ENCODE peak calls at places on chromosomes 11 and 22, in eight cellular contexts. N is hepatocyte, D is adrenal gland, T is left ventricle myocardium inferior, W is tibial nerve, B is cardiac muscle cell, I is epithelial cell of esophagus, L is BJ. U is an unnamed sample.

GRCh38 chr11:73143126-73143838 is 1.2 kb upstream of the FCHSD2 start:
- DNase-seq in T (no peak), D (no peak), N (peak), B (peak), L (no peak), I (peak), W (no peak), U (no peak)

GRCh38 chr11:13448876-13449275 is 14.1 kb downstream of the BTBD10 start:
- DNase-seq in B (peak), L (no peak), I (no peak), T (peak), D (peak), N (no peak), W (no peak), U (no peak)

GRCh38 chr11:95241673-95242072 is 10.7 kb upstream of the SESN3 start:
- DNase-seq in N (no peak), W (no peak), B (peak), L (no peak), I (no peak), D (no peak), T (no peak), U (no peak)

GRCh38 chr22:44181033-44181911 is 547 bp downstream of the PARVG start:
- DNase-seq in D (peak), L (no peak), B (no peak), I (no peak), T (peak), W (no peak), N (no peak), U (no peak)

GRCh38 chr11:130641884-130642283 is 193.4 kb downstream of the ADAMTS15 start:
- DNase-seq in I (no peak), W (no peak), T (no peak), N (no peak), B (no peak), D (no peak), L (no peak), U (no peak)

GRCh38 chr11:2886191-2886894 is 768 bp upstream of the CDKN1C start:
- DNase-seq in W (peak), D (peak), N (peak), B (peak), T (peak), L (no peak), I (no peak), U (no peak)

GRCh38 chr11:121437018-121437685 is 15.0 kb upstream of the SORL1 start:
- DNase-seq in N (no peak), T (no peak), W (no peak), D (no peak), I (peak), L (no peak), B (peak), U (no peak)

GRCh38 chr11:9972917-9973504 is 309.1 kb downstream of the SWAP70 start:
- DNase-seq in T (no peak), W (no peak), N (peak), L (no peak), B (peak), D (no peak), I (peak), U (no peak)

GRCh38 chr11:68377389-68377795 is 65.0 kb downstream of the LRP5 start:
- DNase-seq in T (no peak), I (no peak), D (peak), W (no peak), B (no peak), L (no peak), N (no peak), U (no peak)

GRCh38 chr11:104968365-104968855 is at the start of gene CASP4:
- DNase-seq in L (peak), W (no peak), I (peak), N (peak), T (no peak), D (no peak), B (peak), U (no peak)

GRCh38 chr11:7060828-7061227 is 28.0 kb upstream of the RBMXL2 start:
- DNase-seq in L (peak), N (no peak), I (no peak), B (peak), W (no peak), D (no peak), T (no peak), U (no peak)

GRCh38 chr11:17718510-17718962 is 835 bp upstream of the MYOD1 start:
- DNase-seq in L (no peak), D (no peak), W (no peak), I (no peak), T (no peak), N (no peak), B (no peak), U (no peak)

GRCh38 chr11:69804769-69805508 is 14.3 kb downstream of the FGF3 start:
- DNase-seq in B (no peak), I (no peak), W (no peak), N (no peak), L (no peak), T (peak), D (no peak), U (no peak)

GRCh38 chr11:67352546-67353316 is 615 bp downstream of the POLD4 start:
- DNase-seq in B (no peak), W (no peak), N (peak), I (no peak), L (no peak), T (peak), D (peak), U (no peak)

GRCh38 chr11:45048313-45048841 is 97.7 kb upstream of the TP53I11 start:
- DNase-seq in B (peak), T (no peak), I (no peak), N (no peak), D (no peak), W (no peak), L (no peak), U (no peak)

GRCh38 chr11:109996060-109996459 is 97.1 kb upstream of the ZC3H12C start:
- DNase-seq in I (no peak), T (no peak), L (no peak), N (no peak), B (no peak), D (no peak), W (no peak), U (no peak)

GRCh38 chr11:10322830-10323792 is 18.2 kb downstream of the ADM start:
- DNase-seq in T (peak), L (peak), B (peak), N (peak), I (peak), D (peak), W (no peak), U (no peak)

GRCh38 chr22:29152381-29153138 is 53.1 kb upstream of the EMID1 start:
- DNase-seq in B (peak), I (no peak), W (no peak), T (peak), N (no peak), D (peak), L (no peak), U (no peak)

GRCh38 chr11:77183421-77183984 is 55.5 kb downstream of the MYO7A start:
- DNase-seq in D (no peak), B (no peak), T (no peak), N (no peak), W (no peak), L (no peak), I (no peak), U (no peak)

GRCh38 chr22:47111626-47112373 is 349.4 kb downstream of the TBC1D22A start:
- DNase-seq in W (no peak), B (peak), I (no peak), L (no peak), T (no peak), N (no peak), D (no peak), U (no peak)

GRCh38 chr11:126109941-126110731 is 47.5 kb upstream of the CDON start:
- DNase-seq in B (no peak), W (no peak), I (peak), N (no peak), T (no peak), D (peak), L (no peak), U (no peak)

DNA sequence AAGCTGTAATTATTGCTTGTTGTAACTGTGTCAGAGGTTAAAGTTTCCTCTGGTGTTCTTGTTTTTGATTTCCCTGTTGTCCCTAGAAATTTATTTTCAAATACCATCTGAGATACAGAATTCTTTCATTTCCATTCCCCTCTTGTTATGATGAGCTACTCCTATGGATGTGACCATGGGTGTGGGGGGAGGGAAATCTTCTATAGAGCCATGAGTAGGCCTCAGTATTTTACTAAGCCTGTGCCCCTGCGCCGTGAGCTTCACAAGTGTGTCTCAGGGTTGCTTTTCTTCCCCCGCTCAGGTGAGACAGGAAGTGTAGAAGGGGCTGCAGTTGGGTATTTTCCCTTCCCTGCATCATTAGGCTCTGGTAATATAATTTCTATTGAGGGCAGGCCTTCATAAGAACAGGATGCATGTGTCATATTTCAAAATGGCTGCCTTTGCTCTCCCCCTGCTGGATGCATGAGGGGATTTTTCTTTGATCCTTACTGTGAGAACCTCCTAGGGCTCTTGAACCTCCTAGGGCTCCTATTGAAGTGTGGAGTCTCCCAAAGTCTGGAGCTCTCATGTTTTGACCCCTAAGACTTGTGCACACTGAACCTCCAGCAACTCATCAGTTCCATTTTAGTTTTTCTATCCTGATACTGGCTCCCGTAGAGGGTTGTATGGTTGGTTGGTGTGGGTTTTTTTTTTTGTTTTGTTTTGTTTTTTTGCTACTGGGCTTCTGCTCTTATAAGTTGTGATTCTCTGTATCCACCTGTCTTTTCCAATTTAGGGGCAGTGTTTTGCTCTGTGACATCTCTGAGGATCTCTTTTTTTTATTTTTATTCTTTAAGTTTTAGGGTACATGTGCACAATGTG is 658.2 kb downstream of the NTM start:
- DNase-seq in W (no peak), N (peak), I (peak), T (peak), L (no peak), B (peak), D (peak), U (no peak)
- TF ChIP-seq CTCF in W (peak), N (peak), I (peak), T (peak), L (peak), B (peak), D (peak), U (peak)

GRCh38 chr11:92386577-92386976 is 162.0 kb downstream of the FAT3 start:
- DNase-seq in L (no peak), I (no peak), D (no peak), W (no peak), B (no peak), N (no peak), T (no peak), U (no peak)

GRCh38 chr11:92390783-92391182 is 166.2 kb downstream of the FAT3 start:
- DNase-seq in B (no peak), N (no peak), I (no peak), T (no peak), L (no peak), D (no peak), W (no peak), U (no peak)

GRCh38 chr11:92387882-92388281 is 163.3 kb downstream of the FAT3 start:
- DNase-seq in B (no peak), D (no peak), N (no peak), T (no peak), I (no peak), W (no peak), L (no peak), U (no peak)

GRCh38 chr11:92391866-92392265 is 167.2 kb downstream of the FAT3 start:
- DNase-seq in W (no peak), L (no peak), I (no peak), T (no peak), B (no peak), D (no peak), N (no peak), U (no peak)

GRCh38 chr11:92388380-92388779 is 163.8 kb downstream of the FAT3 start:
- DNase-seq in I (no peak), N (no peak), B (no peak), L (no peak), W (no peak), T (no peak), D (no peak), U (no peak)
- TF ChIP-seq CTCF in I (no peak), N (no peak), B (no peak), L (peak), W (no peak), T (no peak), D (no peak), U (peak)

GRCh38 chr11:79259800-79260199 is 181.0 kb downstream of the TENM4 start:
- DNase-seq in B (peak), W (no peak), D (no peak), I (peak), T (no peak), N (no peak), L (no peak), U (no peak)
- TF ChIP-seq CTCF in B (peak), W (no peak), D (no peak), I (peak), T (peak), N (peak), L (no peak), U (peak)

GRCh38 chr22:31085493-31085824 is 4.3 kb downstream of the SMTN start:
- DNase-seq in W (no peak), B (peak), N (peak), L (no peak), D (no peak), T (peak), I (no peak), U (no peak)
- TF ChIP-seq CTCF in W (no peak), B (no peak), N (no peak), L (no peak), D (no peak), T (no peak), I (no peak), U (no peak)

DNA sequence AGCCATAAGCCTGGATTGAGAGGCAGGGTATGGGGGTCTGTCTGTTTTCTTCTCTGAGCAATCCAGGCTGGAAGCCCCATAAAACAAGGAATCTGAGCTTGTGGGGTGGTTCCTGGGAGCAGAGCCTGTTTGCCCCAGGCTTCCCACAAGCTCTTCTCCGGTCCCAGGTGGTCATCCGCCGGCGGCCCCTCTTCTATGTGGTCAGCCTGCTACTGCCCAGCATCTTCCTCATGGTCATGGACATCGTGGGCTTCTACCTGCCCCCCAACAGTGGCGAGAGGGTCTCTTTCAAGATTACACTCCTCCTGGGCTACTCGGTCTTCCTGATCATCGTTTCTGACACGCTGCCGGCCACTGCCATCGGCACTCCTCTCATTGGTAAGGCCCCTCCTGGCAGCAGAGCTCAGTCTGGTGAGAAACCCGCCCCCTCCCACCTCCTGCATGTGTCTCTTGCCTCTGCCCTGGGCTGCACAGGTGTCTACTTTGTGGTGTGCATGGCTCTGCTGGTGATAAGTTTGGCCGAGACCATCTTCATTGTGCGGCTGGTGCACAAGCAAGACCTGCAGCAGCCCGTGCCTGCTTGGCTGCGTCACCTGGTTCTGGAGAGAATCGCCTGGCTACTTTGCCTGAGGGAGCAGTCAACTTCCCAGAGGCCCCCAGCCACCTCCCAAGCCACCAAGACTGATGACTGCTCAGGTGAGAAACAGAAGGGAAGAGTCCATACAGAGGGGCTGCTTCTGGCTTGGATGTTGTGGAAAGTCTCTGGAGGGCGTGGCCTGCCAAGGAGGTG is 11.6 kb downstream of the HTR3A start:
- DNase-seq in T (no peak), W (no peak), N (no peak), B (no peak), I (no peak), L (no peak), D (no peak), U (no peak)
- TF ChIP-seq CTCF in T (no peak), W (no peak), N (no peak), B (no peak), I (no peak), L (no peak), D (no peak), U (no peak)

GRCh38 chr11:43557553-43558031 is 122.9 kb upstream of the HSD17B12 start:
- DNase-seq in D (no peak), T (no peak), B (no peak), L (no peak), W (no peak), N (no peak), I (no peak), U (no peak)
- TF ChIP-seq CTCF in D (peak), T (peak), B (peak), L (peak), W (no peak), N (peak), I (peak), U (no peak)

GRCh38 chr11:727281-727701 is 20.0 kb upstream of the TALDO1 start:
- DNase-seq in I (no peak), L (no peak), D (no peak), B (no peak), N (no peak), W (no peak), T (no peak), U (no peak)
- TF ChIP-seq CTCF in I (no peak), L (no peak), D (no peak), B (no peak), N (no peak), W (no peak), T (no peak), U (no peak)

U was measured in osteocyte.